ENCODE peak calls at places on chromosomes 5 and 9, in four cellular contexts. T is mucosa of descending colon, F is AG04450, U is foreskin fibroblast. V is an unnamed sample.
A peak's percentile ranks its signal among the peaks of the same experiment; 100 is the strongest.

GRCh38 chr9:114805670-114806551 is at the start of gene TNFSF15:
- DNase-seq in T (peak; percentile 72), F (no peak), U (no peak), V (no peak)

GRCh38 chr9:115593587-115594091 is 475.7 kb upstream of the TNC start:
- DNase-seq in T (no peak), F (no peak), U (peak; percentile 80), V (peak; percentile 70)

GRCh38 chr9:136679431-136679941 is 7.8 kb downstream of the AGPAT2 start:
- DNase-seq in T (no peak), F (no peak), U (no peak), V (no peak)

GRCh38 chr5:45695011-45695667 is 1.0 kb downstream of the HCN1 start:
- DNase-seq in T (peak; percentile 19), F (no peak), U (no peak), V (no peak)

GRCh38 chr9:27365977-27366376 is 69.0 kb upstream of the EQTN start:
- DNase-seq in T (no peak), F (no peak), U (no peak), V (peak; percentile 92)

GRCh38 chr9:107693620-107694326 is 204.2 kb upstream of the KLF4 start:
- DNase-seq in T (no peak), F (no peak), U (peak; percentile 75), V (peak; percentile 35)

GRCh38 chr5:147554285-147554817 is 44.5 kb upstream of the DPYSL3 start:
- DNase-seq in T (no peak), F (no peak), U (peak; percentile 82), V (peak; percentile 94)

GRCh38 chr9:115378246-115378645 is 260.3 kb upstream of the TNC start:
- DNase-seq in T (no peak), F (no peak), U (no peak), V (no peak)

GRCh38 chr5:150409638-150410523 is 2.8 kb downstream of the CD74 start:
- DNase-seq in T (peak; percentile 71), F (peak; percentile 55), U (peak; percentile 92), V (peak; percentile 83)

GRCh38 chr5:112691758-112692157 is 45.9 kb upstream of the APC start:
- DNase-seq in T (no peak), F (no peak), U (peak; percentile 71), V (no peak)

GRCh38 chr5:120923026-120923425 is 458.9 kb downstream of the PRR16 start:
- DNase-seq in T (no peak), F (no peak), U (no peak), V (no peak)

GRCh38 chr5:103273952-103274351 is 15.4 kb downstream of the MACIR start:
- DNase-seq in T (no peak), F (no peak), U (no peak), V (no peak)

GRCh38 chr5:40879163-40879942 is 29.9 kb upstream of the C7 start:
- DNase-seq in T (no peak), F (no peak), U (peak; percentile 48), V (peak; percentile 46)

GRCh38 chr9:135810806-135811575 is 96.4 kb downstream of the CAMSAP1 start:
- DNase-seq in T (no peak), F (no peak), U (no peak), V (no peak)

DNA sequence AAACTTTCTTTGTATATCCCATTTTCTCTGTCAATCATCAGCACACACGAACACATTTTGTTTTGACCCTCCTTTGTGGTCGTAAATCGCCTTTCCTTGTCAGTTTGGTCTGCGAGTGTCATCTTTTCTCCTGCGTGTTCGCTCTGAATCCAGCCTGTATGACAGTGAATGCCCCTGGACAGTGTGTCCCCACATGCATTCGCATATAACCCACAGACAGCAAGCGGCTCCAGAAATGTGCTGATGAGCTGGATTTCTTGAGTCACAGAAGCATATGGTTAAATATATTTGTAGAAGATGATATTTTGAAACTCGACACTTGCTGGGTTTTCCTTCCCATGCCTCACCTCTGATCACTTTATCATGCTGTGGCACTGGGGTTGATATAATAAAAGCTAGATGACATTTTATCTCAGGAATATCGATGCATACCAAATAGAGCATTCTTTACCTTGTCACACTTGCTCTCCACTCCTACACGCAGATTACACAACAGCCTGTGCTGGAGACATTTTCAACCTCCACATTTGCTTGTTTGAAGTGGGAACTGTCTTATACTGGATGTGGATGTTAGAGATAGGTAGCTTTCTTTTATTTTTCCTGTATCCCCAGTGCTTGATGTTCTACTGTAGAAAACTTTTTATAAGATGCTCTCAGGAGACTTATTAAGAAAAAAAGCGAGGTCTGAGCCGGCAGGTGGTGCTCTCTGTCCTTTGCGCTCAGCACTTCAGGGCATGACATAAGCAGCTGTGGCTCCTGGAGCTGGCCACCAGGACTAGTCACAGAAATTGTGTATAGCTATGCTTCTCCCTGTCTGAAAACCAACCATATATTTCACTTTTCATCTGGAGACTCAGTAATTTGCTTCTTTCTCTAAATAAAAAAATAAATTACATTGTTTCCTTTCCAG is 215.1 kb downstream of the SH3GL2 start:
- DNase-seq in T (peak; percentile 32), F (no peak), U (peak; percentile 15), V (no peak)
- TF ChIP-seq CTCF in T (no peak), F (no peak), U (peak; percentile 10), V (no peak)

DNA sequence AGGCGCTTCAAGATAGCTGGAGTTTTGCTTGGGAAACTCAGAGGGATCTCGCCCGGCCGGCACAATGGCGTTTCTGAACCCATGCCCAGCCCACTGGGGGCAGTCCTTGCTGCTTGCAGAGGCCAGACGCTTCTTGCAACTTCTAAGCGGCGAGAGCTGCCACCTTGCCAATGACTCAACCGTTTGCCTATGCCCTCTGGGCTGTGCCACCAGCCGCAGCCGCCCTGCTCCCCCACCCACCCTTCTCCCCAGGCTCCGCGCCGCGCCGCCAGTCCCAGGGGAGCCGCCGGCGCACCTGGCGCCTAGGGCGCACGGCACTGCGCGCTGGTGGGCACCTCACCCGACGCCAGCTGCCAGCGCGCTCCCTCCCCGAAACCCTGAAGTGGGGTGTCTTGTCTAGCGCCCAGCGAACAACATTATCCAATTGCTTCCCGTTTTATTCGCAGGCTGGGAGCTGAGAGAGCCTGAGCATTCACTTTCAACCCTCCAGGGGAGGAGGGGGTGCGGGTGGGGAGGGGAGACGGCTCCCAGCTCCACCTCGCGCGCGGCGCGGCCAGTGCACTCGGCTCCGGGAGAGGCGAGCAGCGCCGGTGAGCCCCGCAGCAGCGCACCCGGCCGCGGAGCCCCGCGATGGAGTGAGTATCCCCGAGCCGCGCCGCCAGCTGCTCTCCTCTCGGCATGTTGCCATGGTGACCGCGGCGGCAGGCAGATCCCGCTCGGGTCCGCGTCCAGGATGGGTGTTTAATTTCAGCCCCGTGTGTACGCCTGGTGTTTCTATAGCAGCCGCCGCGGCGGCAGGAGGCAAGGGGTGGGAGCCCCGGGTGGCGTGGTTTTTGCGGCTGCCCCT is 139.5 kb upstream of the PALM2AKAP2 start:
- DNase-seq in T (peak; percentile 26), F (no peak), U (peak; percentile 59), V (peak; percentile 62)
- H3K4me3 ChIP-seq in T (no peak overlapping the region), F (peak overlapping the region; percentile 48), U (peak overlapping the region; percentile 44), V (peak overlapping the region; percentile 35)

GRCh38 chr5:37723147-37723961 is 116.5 kb downstream of the GDNF start:
- DNase-seq in T (no peak), F (no peak), U (peak; percentile 30), V (peak; percentile 60)

GRCh38 chr5:37727238-37727637 is 112.6 kb downstream of the GDNF start:
- DNase-seq in T (no peak), F (no peak), U (no peak), V (no peak)

GRCh38 chr5:37722236-37723146 is 117.3 kb downstream of the GDNF start:
- DNase-seq in T (no peak), F (peak; percentile 65), U (peak; percentile 96), V (peak; percentile 98)

GRCh38 chr5:37725185-37725584 is 114.7 kb downstream of the GDNF start:
- DNase-seq in T (no peak), F (no peak), U (no peak), V (no peak)

GRCh38 chr5:37724395-37725125 is 115.3 kb downstream of the GDNF start:
- DNase-seq in T (no peak), F (no peak), U (peak; percentile 69), V (peak; percentile 44)
- TF ChIP-seq CTCF in T (no peak), F (no peak), U (no peak), V (peak; percentile 8)

GRCh38 chr9:81665514-81665838 is 23.9 kb downstream of the TLE1 start:
- DNase-seq in T (no peak), F (no peak), U (peak; percentile 24), V (no peak)
- H3K4me3 ChIP-seq in T (no peak overlapping the region), F (no peak overlapping the region), U (no peak overlapping the region), V (no peak overlapping the region)

DNA sequence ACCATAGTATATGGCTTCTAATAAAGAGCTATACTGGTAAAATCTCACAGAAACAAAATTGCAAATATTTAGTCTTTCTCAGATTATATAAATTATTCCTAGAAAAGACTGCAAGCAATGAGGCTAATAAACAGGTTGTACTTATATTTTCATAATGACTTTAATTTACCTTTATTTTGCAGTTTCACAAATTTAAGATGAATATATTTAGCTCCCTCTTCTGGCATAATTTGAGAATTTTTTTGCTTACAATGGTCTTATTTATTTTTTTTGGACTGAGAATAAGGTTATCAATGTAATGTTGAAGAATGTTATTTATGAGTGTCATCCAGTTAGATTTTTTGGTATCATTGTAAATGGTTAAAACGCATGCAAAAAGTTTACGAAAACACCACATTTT is 56.7 kb downstream of the PIK3R1 start:
- DNase-seq in T (no peak), F (no peak), U (no peak), V (peak; percentile 34)
- TF ChIP-seq CTCF in T (no peak), F (peak; percentile 40), U (no peak), V (peak; percentile 25)

DNA sequence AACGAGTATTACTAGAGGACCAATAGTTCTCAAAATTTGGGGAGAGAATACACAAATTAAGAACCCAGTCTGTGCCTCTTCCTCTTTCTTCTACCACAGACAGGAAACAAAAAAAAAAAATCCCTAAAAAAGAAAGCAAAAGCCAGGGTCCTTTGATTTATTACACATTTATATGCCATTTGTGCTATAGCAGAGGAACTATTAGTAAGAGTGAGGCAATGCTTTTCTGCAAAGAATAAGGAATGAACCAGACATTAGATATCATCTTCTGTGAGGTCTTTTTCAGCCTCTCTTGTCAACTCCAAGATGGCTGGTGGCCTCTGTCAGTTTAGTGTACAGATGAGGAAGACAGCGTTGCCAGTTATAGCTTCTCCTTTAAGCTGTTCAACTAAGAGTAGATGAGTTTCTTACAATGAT is 127.6 kb downstream of the RFX3 start:
- DNase-seq in T (no peak), F (no peak), U (no peak), V (no peak)
- H3K4me3 ChIP-seq in T (no peak overlapping the region), F (no peak overlapping the region), U (no peak overlapping the region), V (no peak overlapping the region)